ENCODE peak calls at places on chromosomes 5 and 9, in seven cellular contexts. V is activated CD4-positive, alpha-beta T cell treated with anti-CD3 and anti-CD28 coated beads, Interleukin-2, amount 50 U/mL, for 48 hours; Y is foreskin fibroblast; N is frontal cortex; I is AG08395; W is KG1; U is activated CD8-positive, alpha-beta memory T cell treated with anti-CD3 and anti-CD28 coated beads for 24 hours. A is an unnamed sample.

GRCh38 chr5:134252671-134253070 is 26.8 kb upstream of the PPP2CA start:
- DNase-seq in Y (peak), U (no peak), V (no peak), I (peak), W (no peak), N (no peak), A (no peak)

GRCh38 chr5:132489871-132490483 is 596 bp downstream of the IRF1 start:
- DNase-seq in W (no peak), Y (peak), I (peak), V (peak), U (peak), N (peak), A (peak)

GRCh38 chr5:53362521-53362941 is 117.9 kb upstream of the FST start:
- DNase-seq in Y (peak), W (no peak), I (peak), V (no peak), N (no peak), U (no peak), A (no peak)

GRCh38 chr5:172110921-172111873 is 76.8 kb downstream of the STK10 start:
- DNase-seq in Y (peak), U (peak), N (no peak), V (peak), I (peak), W (peak), A (peak)

GRCh38 chr5:93785475-93785874 is 44.1 kb upstream of the POU5F2 start:
- DNase-seq in U (no peak), Y (no peak), I (no peak), W (no peak), V (no peak), N (no peak), A (no peak)

GRCh38 chr9:19976226-19976625 is 187.4 kb upstream of the SLC24A2 start:
- DNase-seq in I (no peak), U (no peak), Y (no peak), V (no peak), W (peak), N (no peak), A (no peak)

GRCh38 chr5:63121471-63121870 is 542.9 kb downstream of the LRRC70 start:
- DNase-seq in I (no peak), V (no peak), N (no peak), W (no peak), U (no peak), Y (no peak), A (no peak)

GRCh38 chr9:100064872-100065581 is 33.8 kb downstream of the ERP44 start:
- DNase-seq in N (no peak), I (no peak), U (no peak), Y (peak), V (no peak), W (no peak), A (no peak)

GRCh38 chr5:89857790-89858189 is 551.8 kb downstream of the CETN3 start:
- DNase-seq in N (no peak), V (no peak), Y (no peak), U (no peak), I (no peak), W (no peak), A (no peak)

GRCh38 chr9:5790923-5791322 is 42.0 kb downstream of the ERMP1 start:
- DNase-seq in U (no peak), V (no peak), N (no peak), I (no peak), Y (no peak), W (no peak), A (no peak)

GRCh38 chr9:87776481-87777373 is 50.8 kb downstream of the CTSL start:
- DNase-seq in N (no peak), I (no peak), W (no peak), V (no peak), U (no peak), Y (no peak), A (no peak)

GRCh38 chr9:134299883-134300282 is 26.4 kb upstream of the RXRA start:
- DNase-seq in I (no peak), N (no peak), W (no peak), Y (no peak), U (no peak), V (no peak), A (no peak)

GRCh38 chr5:159837860-159838259 is 78.4 kb upstream of the ADRA1B start:
- DNase-seq in Y (no peak), I (no peak), N (no peak), V (no peak), W (no peak), U (no peak), A (no peak)

A was measured in RPMI8226.